ENCODE peak calls at places on chromosomes 7 and 10, in five cellular contexts. J is GM06990, F is endothelial cell, M is RWPE2, L is brain microvascular endothelial cell. B is an unnamed sample.

GRCh38 chr7:36119005-36119711 is 33.9 kb upstream of the EEPD1 start:
- DNase-seq in J (no peak), F (no peak), M (no peak), L (peak; percentile 98), B (peak; percentile 82)

GRCh38 chr10:13658864-13659685 is 72.3 kb downstream of the PRPF18 start:
- DNase-seq in J (no peak), F (peak; percentile 38), M (no peak), L (no peak), B (no peak)

GRCh38 chr7:80830000-80830399 is 88.9 kb downstream of the SEMA3C start:
- DNase-seq in J (no peak), F (no peak), M (no peak), L (no peak), B (no peak)

GRCh38 chr10:15725603-15726002 is 5.9 kb upstream of the ITGA8 start:
- DNase-seq in J (no peak), F (peak; percentile 22), M (no peak), L (peak; percentile 52), B (no peak)

GRCh38 chr7:155682484-155682883 is 38.0 kb downstream of the RBM33 start:
- DNase-seq in J (no peak), F (no peak), M (no peak), L (no peak), B (no peak)

GRCh38 chr7:14761506-14762296 is 140.8 kb downstream of the DGKB start:
- DNase-seq in J (no peak), F (no peak), M (no peak), L (peak; percentile 90), B (peak; percentile 67)

GRCh38 chr10:71964669-71965515 is 697 bp downstream of the CHST3 start:
- DNase-seq in J (no peak), F (peak; percentile 34), M (no peak), L (peak; percentile 53), B (peak; percentile 58)

GRCh38 chr10:133028158-133028557 is 59.6 kb upstream of the ADGRA1 start:
- DNase-seq in J (no peak), F (no peak), M (no peak), L (no peak), B (no peak)

GRCh38 chr10:16779375-16779774 is 37.8 kb downstream of the RSU1 start:
- DNase-seq in J (no peak), F (no peak), M (no peak), L (no peak), B (peak; percentile 4)

GRCh38 chr10:125448596-125448995 is 234.4 kb downstream of the TEX36 start:
- DNase-seq in J (no peak), F (peak; percentile 71), M (no peak), L (no peak), B (no peak)

GRCh38 chr7:103887050-103887449 is 102.4 kb downstream of the RELN start:
- DNase-seq in J (no peak), F (no peak), M (no peak), L (no peak), B (no peak)

GRCh38 chr7:103889451-103889850 is 100.0 kb downstream of the RELN start:
- DNase-seq in J (no peak), F (no peak), M (no peak), L (no peak), B (no peak)

GRCh38 chr7:103888603-103889153 is 100.8 kb downstream of the RELN start:
- DNase-seq in J (no peak), F (no peak), M (no peak), L (no peak), B (no peak)

GRCh38 chr7:103887853-103888602 is 101.4 kb downstream of the RELN start:
- DNase-seq in J (no peak), F (no peak), M (no peak), L (no peak), B (no peak)
- TF ChIP-seq CTCF in J (no peak), F (no peak), M (no peak), L (peak; percentile 35), B (no peak)

GRCh38 chr7:23530901-23531793 is 634 bp downstream of the TRA2A start:
- DNase-seq in J (peak; percentile 74), F (peak; percentile 55), M (peak; percentile 69), L (peak; percentile 56), B (peak; percentile 36)
- TF ChIP-seq CTCF in J (no peak), F (no peak), M (no peak), L (no peak), B (peak; percentile 4)

GRCh38 chr7:23654508-23654907 is 25.5 kb upstream of the FAM221A start:
- DNase-seq in J (no peak), F (no peak), M (no peak), L (peak; percentile 16), B (no peak)
- TF ChIP-seq CTCF in J (peak; percentile 18), F (no peak), M (no peak), L (peak; percentile 51), B (peak; percentile 50)

DNA sequence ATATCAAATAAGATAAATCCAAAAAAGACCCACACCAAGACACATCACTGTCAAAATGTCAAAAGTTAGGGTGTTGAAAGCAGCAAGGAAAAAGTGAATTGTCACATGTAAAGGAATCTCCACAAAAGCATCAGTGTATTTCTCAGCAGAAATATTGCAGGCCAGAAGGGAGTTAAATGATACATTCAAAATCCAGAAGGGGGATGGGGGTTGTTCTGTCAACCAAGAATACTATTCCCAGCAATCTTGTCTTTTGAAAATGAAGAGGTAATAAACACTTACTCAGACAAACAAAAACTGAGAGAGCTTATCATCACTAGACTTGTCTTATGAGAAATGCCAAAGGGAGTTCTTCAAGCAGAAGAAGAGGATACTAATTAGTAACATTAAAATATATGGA is 191.1 kb upstream of the NOBOX start:
- DNase-seq in J (no peak), F (no peak), M (no peak), L (no peak), B (no peak)
- TF ChIP-seq CTCF in J (no peak), F (no peak), M (no peak), L (no peak), B (no peak)

DNA sequence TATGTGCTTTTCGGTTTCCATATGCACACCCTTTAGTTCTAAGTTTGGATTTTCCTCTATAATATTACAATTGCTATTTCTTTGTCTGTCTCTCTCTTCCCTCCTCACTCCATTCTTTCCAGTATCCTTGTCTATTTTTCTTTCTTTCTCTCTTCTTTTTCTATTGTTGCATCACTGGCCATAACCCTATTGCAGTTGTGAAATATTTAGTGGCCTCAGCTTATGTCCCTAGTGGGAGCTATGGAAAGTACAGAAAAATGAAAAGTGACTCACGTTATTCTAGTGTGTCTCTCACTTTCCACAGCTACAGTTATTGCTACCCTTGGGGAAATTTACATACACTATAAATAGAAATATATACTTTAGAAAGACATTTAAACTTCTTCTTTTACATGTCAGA is 59.1 kb downstream of the CNTNAP2 start:
- DNase-seq in J (no peak), F (no peak), M (no peak), L (peak; percentile 4), B (no peak)
- TF ChIP-seq CTCF in J (no peak), F (no peak), M (no peak), L (peak; percentile 19), B (no peak)

GRCh38 chr10:38003026-38003425 is 7.4 kb upstream of the ZNF33A start:
- DNase-seq in J (no peak), F (no peak), M (no peak), L (no peak), B (no peak)

GRCh38 chr10:38003588-38003987 is 6.9 kb upstream of the ZNF33A start:
- DNase-seq in J (no peak), F (no peak), M (no peak), L (no peak), B (no peak)

GRCh38 chr10:38008006-38008405 is 2.5 kb upstream of the ZNF33A start:
- DNase-seq in J (no peak), F (no peak), M (no peak), L (no peak), B (peak; percentile 91)

GRCh38 chr10:38010150-38010903 is at the start of gene ZNF33A:
- DNase-seq in J (peak; percentile 92), F (peak; percentile 74), M (peak; percentile 95), L (peak; percentile 82), B (peak; percentile 87)

DNA sequence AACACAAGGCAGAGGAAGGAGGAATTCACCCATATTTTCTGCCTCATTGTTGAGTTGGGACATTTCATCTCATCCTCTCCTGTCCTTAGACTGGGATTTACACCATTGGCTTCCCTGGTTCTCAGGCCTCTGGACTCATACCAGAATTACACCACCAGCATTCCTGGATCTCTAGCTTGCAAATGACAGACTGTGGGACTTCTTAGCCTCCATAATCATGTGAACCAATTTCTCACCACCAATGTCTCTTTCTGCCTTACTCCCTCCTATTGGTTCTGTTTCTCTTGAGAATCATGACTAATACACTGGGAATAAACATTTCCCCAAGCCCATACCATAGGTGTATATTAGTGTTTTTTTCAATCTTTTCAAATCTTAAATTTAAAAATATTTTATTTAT is 2.9 kb upstream of the ZNF33A start:
- DNase-seq in J (no peak), F (no peak), M (no peak), L (no peak), B (peak; percentile 44)
- TF ChIP-seq CTCF in J (no peak), F (no peak), M (no peak), L (no peak), B (no peak)

B was measured in foreskin keratinocyte.